ENCODE peak calls at places on chromosomes 1 and 21, in six cellular contexts. R is neuronal stem cell; D is body of pancreas; P is Panc1; E is effector memory CD4-positive, alpha-beta T cell; V is fibroblast of lung. Z is an unnamed sample. For H3K9me3, the result is how much of the 10 kb centered on the place peaks cover.

GRCh38 chr1:1034438-1034759 is 14.5 kb downstream of the AGRN start:
- DNase-seq in R (no peak), D (no peak), P (no peak), E (no peak), V (no peak), Z (peak)

GRCh38 chr1:35097224-35097623 is 18.0 kb downstream of the ZMYM1 start:
- DNase-seq in R (no peak), D (no peak), P (no peak), E (no peak), V (no peak), Z (no peak)

GRCh38 chr1:7677815-7678214 is 93.3 kb upstream of the VAMP3 start:
- DNase-seq in R (no peak), D (no peak), P (no peak), E (no peak), V (no peak), Z (no peak)

GRCh38 chr1:111561328-111561727 is 57.9 kb upstream of the ADORA3 start:
- DNase-seq in R (no peak), D (peak), P (no peak), E (no peak), V (no peak), Z (no peak)

GRCh38 chr1:11421443-11421842 is 57.5 kb upstream of the DISP3 start:
- DNase-seq in R (no peak), D (no peak), P (no peak), E (no peak), V (no peak), Z (no peak)

GRCh38 chr1:60988827-60989363 is 93.5 kb upstream of the NFIA start:
- DNase-seq in R (no peak), D (no peak), P (no peak), E (no peak), V (no peak), Z (no peak)

GRCh38 chr21:39048064-39048463 is 135.2 kb downstream of the PSMG1 start:
- DNase-seq in R (peak), D (no peak), P (no peak), E (no peak), V (peak), Z (peak)

GRCh38 chr1:25903986-25904385 is 2.2 kb downstream of the STMN1 start:
- DNase-seq in R (no peak), D (no peak), P (no peak), E (no peak), V (no peak), Z (no peak)

GRCh38 chr1:110605901-110606783 is at the start of gene KCNA2:
- DNase-seq in R (peak), D (peak), P (no peak), E (no peak), V (no peak), Z (peak)

GRCh38 chr1:205451759-205452164 is 4.1 kb downstream of the BLACAT1 start:
- DNase-seq in R (no peak), D (no peak), P (no peak), E (no peak), V (no peak), Z (peak)

GRCh38 chr1:35369922-35370671 is 101.6 kb downstream of the ZMYM4 start:
- DNase-seq in R (no peak), D (peak), P (no peak), E (no peak), V (peak), Z (no peak)

GRCh38 chr1:111895456-111895855 is 94.0 kb downstream of the KCND3 start:
- DNase-seq in R (no peak), D (no peak), P (no peak), E (no peak), V (no peak), Z (peak)

GRCh38 chr1:100834779-100835645 is 59.6 kb downstream of the EXTL2 start:
- DNase-seq in R (no peak), D (no peak), P (peak), E (no peak), V (peak), Z (peak)

GRCh38 chr1:33762099-33762830 is 101.6 kb upstream of the HMGB4 start:
- DNase-seq in R (no peak), D (no peak), P (no peak), E (no peak), V (no peak), Z (peak)

GRCh38 chr21:45455321-45456013 is 50.5 kb downstream of the COL18A1 start:
- DNase-seq in R (no peak), D (peak), P (no peak), E (no peak), V (peak), Z (no peak)

GRCh38 chr1:84715620-84716019 is 25.4 kb upstream of the SSX2IP start:
- DNase-seq in R (peak), D (no peak), P (no peak), E (no peak), V (no peak), Z (no peak)

GRCh38 chr1:60228253-60228594 is 154.7 kb upstream of the C1orf87 start:
- DNase-seq in R (no peak), D (no peak), P (no peak), E (no peak), V (no peak), Z (no peak)

GRCh38 chr1:42639116-42639515 is 19.1 kb upstream of the PPIH start:
- DNase-seq in R (no peak), D (no peak), P (no peak), E (no peak), V (no peak), Z (no peak)

GRCh38 chr1:48572632-48573258 is 100.7 kb upstream of the SPATA6 start:
- DNase-seq in R (peak), D (peak), P (peak), E (no peak), V (peak), Z (peak)

GRCh38 chr1:86965827-86966182 is 51.4 kb downstream of the HS2ST1 start:
- DNase-seq in R (no peak), D (no peak), P (no peak), E (no peak), V (no peak), Z (no peak)

GRCh38 chr1:32933742-32934322 is 30.8 kb downstream of the RNF19B start:
- DNase-seq in R (no peak), D (peak), P (peak), E (no peak), V (peak), Z (peak)

GRCh38 chr1:54312874-54313316 is 93.3 kb downstream of the SSBP3 start:
- DNase-seq in R (no peak), D (peak), P (no peak), E (no peak), V (peak), Z (peak)

GRCh38 chr1:219774386-219774785 is 154.0 kb downstream of the SLC30A10 start:
- DNase-seq in R (no peak), D (no peak), P (no peak), E (no peak), V (no peak), Z (no peak)

GRCh38 chr1:44672956-44673674 is 1.2 kb downstream of the TMEM53 start:
- DNase-seq in R (no peak), D (no peak), P (no peak), E (no peak), V (no peak), Z (no peak)

GRCh38 chr1:17875171-17875881 is 120.2 kb downstream of the ACTL8 start:
- DNase-seq in R (no peak), D (no peak), P (no peak), E (no peak), V (peak), Z (peak)

GRCh38 chr1:55310517-55310927 is 95.4 kb upstream of the USP24 start:
- DNase-seq in R (no peak), D (no peak), P (peak), E (no peak), V (peak), Z (peak)

GRCh38 chr1:110631836-110632620 is 25.9 kb upstream of the KCNA2 start:
- DNase-seq in R (no peak), D (no peak), P (no peak), E (no peak), V (no peak), Z (peak)

GRCh38 chr1:54297596-54298283 is 97.8 kb downstream of the MRPL37 start:
- DNase-seq in R (peak), D (peak), P (no peak), E (no peak), V (no peak), Z (no peak)

GRCh38 chr1:5267603-5268235 is 613.3 kb downstream of the AJAP1 start:
- DNase-seq in R (peak), D (no peak), P (no peak), E (no peak), V (no peak), Z (peak)

GRCh38 chr1:23337869-23338268 is 6.2 kb downstream of the HNRNPR start:
- DNase-seq in R (no peak), D (no peak), P (no peak), E (no peak), V (no peak), Z (no peak)

GRCh38 chr21:42193131-42193671 is 25.7 kb upstream of the ABCG1 start:
- DNase-seq in R (no peak), D (no peak), P (no peak), E (peak), V (no peak), Z (no peak)

GRCh38 chr1:186297439-186297838 is 77.6 kb downstream of the TPR start:
- DNase-seq in R (no peak), D (no peak), P (no peak), E (no peak), V (no peak), Z (no peak)

GRCh38 chr1:182444497-182444896 is 5.4 kb upstream of the RGSL1 start:
- DNase-seq in R (no peak), D (peak), P (no peak), E (no peak), V (no peak), Z (peak)

GRCh38 chr1:11238311-11238710 is 24.0 kb downstream of the MTOR start:
- DNase-seq in R (no peak), D (no peak), P (no peak), E (no peak), V (no peak), Z (no peak)

GRCh38 chr1:39275836-39276507 is 71.5 kb downstream of the MACF1 start:
- DNase-seq in R (no peak), D (no peak), P (no peak), E (no peak), V (no peak), Z (no peak)

GRCh38 chr21:10430007-10430406 is 91.4 kb upstream of the TPTE start:
- DNase-seq in R (no peak), D (no peak), P (no peak), E (no peak), V (no peak), Z (no peak)

GRCh38 chr21:10425856-10426255 is 95.5 kb upstream of the TPTE start:
- DNase-seq in R (no peak), D (no peak), P (no peak), E (no peak), V (no peak), Z (no peak)
- H3K9me3 ChIP-seq in R (under half), D (under half), P (under half), E (under half), V (under half), Z (half or more)

GRCh38 chr1:116185161-116185701 is 74.0 kb downstream of the MAB21L3 start:
- DNase-seq in R (no peak), D (no peak), P (no peak), E (no peak), V (no peak), Z (no peak)
- H3K9me3 ChIP-seq in R (under half), D (under half), P (under half), E (under half), V (under half), Z (under half)

GRCh38 chr1:231500666-231501065 is 27.8 kb upstream of the TSNAX start:
- DNase-seq in R (no peak), D (no peak), P (no peak), E (no peak), V (no peak), Z (no peak)
- H3K9me3 ChIP-seq in R (under half), D (under half), P (under half), E (under half), V (under half), Z (under half)

DNA sequence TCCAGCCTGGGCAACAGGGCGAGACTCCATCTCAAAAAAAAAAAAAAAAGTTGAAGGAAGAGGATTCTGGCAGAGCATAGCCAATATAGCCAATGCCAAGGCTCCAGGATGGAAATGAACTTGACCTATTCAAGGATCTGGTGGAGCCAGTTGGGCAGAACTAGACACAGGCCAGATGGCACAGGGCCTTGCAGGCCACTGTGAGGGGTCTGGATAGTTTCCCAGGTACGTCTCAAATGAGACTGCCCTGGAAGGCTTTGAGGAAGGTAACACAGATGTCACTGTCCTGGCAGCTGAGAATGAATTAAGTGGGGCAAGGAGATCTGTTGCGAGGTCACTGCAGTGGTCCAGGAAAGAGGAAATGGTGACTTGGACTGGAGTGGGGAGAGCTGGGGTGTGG is 12.0 kb upstream of the ARHGEF19 start:
- DNase-seq in R (no peak), D (no peak), P (no peak), E (no peak), V (no peak), Z (peak)
- H3K9me3 ChIP-seq in R (under half), D (under half), P (under half), E (under half), V (under half), Z (under half)

DNA sequence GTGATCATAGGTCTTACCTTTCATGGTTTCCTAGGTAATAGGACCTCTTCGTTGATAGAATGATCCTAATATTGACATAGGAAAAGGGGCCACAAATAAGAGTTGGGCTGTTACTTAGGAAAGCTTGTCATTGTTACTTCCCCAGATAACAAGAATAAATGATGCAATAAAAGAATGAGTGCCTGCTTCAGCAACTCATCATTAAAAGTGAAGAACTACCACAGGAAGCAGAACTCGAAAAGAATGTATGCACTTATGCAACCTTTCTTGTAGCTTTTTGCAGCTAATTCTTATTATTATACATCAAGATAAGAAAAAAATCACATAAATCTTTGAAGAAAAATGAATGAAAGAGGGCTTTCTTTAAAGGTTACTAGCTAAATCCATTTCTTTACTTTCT is 548.5 kb downstream of the LTN1 start:
- DNase-seq in R (no peak), D (no peak), P (no peak), E (no peak), V (no peak), Z (no peak)
- H3K9me3 ChIP-seq in R (under half), D (under half), P (under half), E (under half), V (under half), Z (under half)

GRCh38 chr1:80593197-80593596 is 1207.5 kb upstream of the ADGRL2 start:
- DNase-seq in R (no peak), D (no peak), P (no peak), E (no peak), V (no peak), Z (no peak)
- H3K9me3 ChIP-seq in R (under half), D (under half), P (under half), E (under half), V (under half), Z (under half)

DNA sequence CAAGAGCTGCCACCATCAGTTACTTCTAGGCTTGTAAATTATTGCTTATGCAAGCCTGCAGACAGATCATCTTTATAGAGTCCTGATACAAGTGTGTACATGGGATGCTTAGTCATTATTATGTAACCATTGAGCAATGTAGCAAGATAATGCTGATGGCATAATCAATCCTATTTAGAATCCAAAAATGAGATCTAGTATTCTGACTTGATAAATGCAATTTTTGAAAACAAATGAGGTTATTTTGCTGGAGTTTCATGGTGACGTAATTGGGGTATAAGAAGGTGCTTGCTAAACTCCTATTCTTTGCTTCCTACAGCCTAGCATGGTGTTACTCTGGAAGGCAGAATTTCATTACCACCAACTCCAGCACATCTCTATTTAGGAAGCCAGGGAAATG is 801.7 kb upstream of the PRMT6 start:
- DNase-seq in R (no peak), D (no peak), P (no peak), E (no peak), V (peak), Z (no peak)
- H3K9me3 ChIP-seq in R (under half), D (under half), P (under half), E (under half), V (under half), Z (under half)